ENCODE peak calls at places on chromosomes 5 and 9, in four cellular contexts. Y, A, X and I are unnamed samples. For H4K20me1, the result is how much of the 10 kb centered on the place peaks cover.

GRCh38 chr5:168480601-168481000 is 5.7 kb upstream of the RARS1 start:
- DNase-seq in A (no peak), Y (no peak), X (no peak), I (no peak)

GRCh38 chr5:113574417-113574816 is 60.9 kb downstream of the YTHDC2 start:
- DNase-seq in Y (no peak), A (no peak), X (no peak), I (peak)

GRCh38 chr9:16868706-16869105 is 1.8 kb downstream of the BNC2 start:
- DNase-seq in Y (no peak), X (no peak), A (no peak), I (peak)

GRCh38 chr5:8869932-8870331 is 675.9 kb downstream of the SEMA5A start:
- DNase-seq in Y (no peak), X (no peak), A (no peak), I (no peak)

GRCh38 chr5:67031689-67032088 is 164.9 kb downstream of the CD180 start:
- DNase-seq in X (no peak), A (no peak), Y (no peak), I (no peak)

GRCh38 chr9:111066427-111066826 is 28.2 kb upstream of the LPAR1 start:
- DNase-seq in Y (no peak), X (no peak), A (peak), I (no peak)

GRCh38 chr9:135983745-135984710 is 22.9 kb upstream of the UBAC1 start:
- DNase-seq in Y (no peak), X (no peak), A (no peak), I (no peak)

GRCh38 chr5:9288234-9288633 is 257.6 kb downstream of the SEMA5A start:
- DNase-seq in Y (no peak), A (no peak), X (peak), I (no peak)

GRCh38 chr5:125390316-125390715 is 643.9 kb upstream of the ZNF608 start:
- DNase-seq in Y (no peak), X (no peak), A (no peak), I (no peak)

GRCh38 chr9:107274953-107275422 is 8.1 kb upstream of the RAD23B start:
- DNase-seq in Y (peak), X (no peak), A (no peak), I (no peak)

GRCh38 chr5:119468286-119468685 is 16.0 kb downstream of the HSD17B4 start:
- DNase-seq in Y (no peak), A (no peak), X (no peak), I (no peak)

GRCh38 chr5:9263656-9264055 is 282.2 kb downstream of the SEMA5A start:
- DNase-seq in X (no peak), Y (no peak), A (no peak), I (no peak)

GRCh38 chr9:69121155-69122085 is 52.7 kb upstream of the TJP2 start:
- DNase-seq in Y (no peak), X (peak), A (peak), I (peak)

GRCh38 chr5:69378376-69378775 is 8.8 kb downstream of the RAD17 start:
- DNase-seq in A (no peak), X (no peak), Y (no peak), I (no peak)

GRCh38 chr9:119117409-119117808 is 251.8 kb downstream of the BRINP1 start:
- DNase-seq in X (no peak), Y (no peak), A (no peak), I (no peak)

GRCh38 chr9:18595597-18595996 is 121.6 kb downstream of the ADAMTSL1 start:
- DNase-seq in Y (no peak), A (no peak), X (no peak), I (no peak)

GRCh38 chr9:33320568-33321261 is 30.4 kb downstream of the NFX1 start:
- DNase-seq in A (no peak), Y (peak), X (no peak), I (peak)

GRCh38 chr5:36073595-36074216 is 7.0 kb upstream of the UGT3A2 start:
- DNase-seq in A (no peak), X (peak), Y (no peak), I (no peak)

GRCh38 chr5:31833710-31834109 is 194.8 kb downstream of the PDZD2 start:
- DNase-seq in Y (no peak), X (no peak), A (no peak), I (no peak)

GRCh38 chr5:53246042-53246836 is 136.7 kb upstream of the MOCS2 start:
- DNase-seq in A (no peak), X (no peak), Y (no peak), I (no peak)

GRCh38 chr5:14739538-14739937 is 75.0 kb downstream of the OTULIN start:
- DNase-seq in X (no peak), Y (no peak), A (no peak), I (peak)

GRCh38 chr5:173778784-173779304 is 109.3 kb upstream of the CPEB4 start:
- DNase-seq in Y (peak), X (no peak), A (no peak), I (no peak)

GRCh38 chr9:102124465-102124864 is 386.0 kb upstream of the GRIN3A start:
- DNase-seq in X (no peak), Y (no peak), A (no peak), I (no peak)

GRCh38 chr5:149940941-149941644 is 3.5 kb downstream of the PDE6A start:
- DNase-seq in A (no peak), Y (no peak), X (no peak), I (no peak)

GRCh38 chr5:38871790-38872551 is 26.2 kb downstream of the OSMR start:
- DNase-seq in Y (peak), X (no peak), A (no peak), I (peak)

GRCh38 chr9:113634597-113635515 is 171.3 kb downstream of the RGS3 start:
- DNase-seq in Y (no peak), X (no peak), A (no peak), I (no peak)

GRCh38 chr5:35598707-35599370 is 18.8 kb upstream of the SPEF2 start:
- DNase-seq in Y (no peak), X (peak), A (no peak), I (no peak)

GRCh38 chr5:55610518-55610917 is 75.8 kb upstream of the PLPP1 start:
- DNase-seq in X (no peak), A (no peak), Y (no peak), I (no peak)

GRCh38 chr9:88388886-88389617 is 808 bp downstream of the SPIN1 start:
- DNase-seq in Y (peak), X (peak), A (peak), I (peak)

GRCh38 chr5:93579561-93580386 is 1.2 kb downstream of the NR2F1-AS1 start:
- DNase-seq in X (peak), A (peak), Y (no peak), I (peak)

GRCh38 chr5:133934822-133935793 is 33.3 kb downstream of the C5orf15 start:
- DNase-seq in Y (no peak), X (no peak), A (no peak), I (no peak)

GRCh38 chr5:23139338-23140171 is 286.4 kb upstream of the CDH12 start:
- DNase-seq in X (peak), Y (no peak), A (peak), I (no peak)

GRCh38 chr9:3541206-3541605 is 15.4 kb upstream of the RFX3 start:
- DNase-seq in X (peak), A (no peak), Y (no peak), I (no peak)

GRCh38 chr9:98109052-98109451 is 10.0 kb downstream of the TRIM14 start:
- DNase-seq in X (no peak), A (no peak), Y (no peak), I (no peak)

GRCh38 chr5:138753794-138754698 is 821 bp downstream of the CTNNA1 start:
- DNase-seq in X (peak), A (peak), Y (peak), I (peak)

GRCh38 chr9:34437006-34437925 is 21.1 kb downstream of the FAM219A start:
- DNase-seq in A (peak), Y (peak), X (peak), I (peak)

GRCh38 chr5:67813879-67814539 is 401.5 kb upstream of the PIK3R1 start:
- DNase-seq in X (no peak), Y (no peak), A (no peak), I (no peak)

GRCh38 chr5:65611524-65611923 is 12.6 kb downstream of the TRIM23 start:
- DNase-seq in Y (peak), X (no peak), A (no peak), I (no peak)

GRCh38 chr9:6686396-6686795 is 40.9 kb upstream of the GLDC start:
- DNase-seq in Y (no peak), A (no peak), X (no peak), I (peak)
- TF ChIP-seq CTCF in Y (no peak), A (peak), X (peak), I (peak)

DNA sequence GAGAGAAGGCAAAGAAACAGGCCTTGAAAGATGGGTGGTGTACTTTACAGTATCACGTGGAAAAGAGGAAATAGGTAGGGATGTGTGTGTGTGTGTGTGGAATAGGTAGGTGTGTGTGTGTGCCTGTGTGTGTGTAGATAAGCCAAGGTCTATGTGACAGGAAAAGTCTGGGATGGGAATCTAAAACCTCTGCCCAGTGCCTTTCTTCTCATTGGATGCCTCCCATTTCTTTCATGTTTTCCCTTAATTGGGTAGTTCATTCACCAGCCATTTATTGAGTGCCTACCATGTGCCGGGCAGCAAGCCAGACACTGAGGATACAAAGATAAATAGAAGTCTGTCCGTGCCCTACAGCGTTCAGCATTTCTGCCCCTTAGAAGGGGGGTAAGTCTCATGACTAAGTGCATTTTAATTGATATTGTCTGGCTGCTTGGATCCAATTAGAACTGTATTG is 1.0 kb downstream of the URM1 start:
- DNase-seq in A (no peak), Y (no peak), X (no peak), I (peak)
- H3K4me3 ChIP-seq in A (peak), Y (peak), X (peak), I (peak)

DNA sequence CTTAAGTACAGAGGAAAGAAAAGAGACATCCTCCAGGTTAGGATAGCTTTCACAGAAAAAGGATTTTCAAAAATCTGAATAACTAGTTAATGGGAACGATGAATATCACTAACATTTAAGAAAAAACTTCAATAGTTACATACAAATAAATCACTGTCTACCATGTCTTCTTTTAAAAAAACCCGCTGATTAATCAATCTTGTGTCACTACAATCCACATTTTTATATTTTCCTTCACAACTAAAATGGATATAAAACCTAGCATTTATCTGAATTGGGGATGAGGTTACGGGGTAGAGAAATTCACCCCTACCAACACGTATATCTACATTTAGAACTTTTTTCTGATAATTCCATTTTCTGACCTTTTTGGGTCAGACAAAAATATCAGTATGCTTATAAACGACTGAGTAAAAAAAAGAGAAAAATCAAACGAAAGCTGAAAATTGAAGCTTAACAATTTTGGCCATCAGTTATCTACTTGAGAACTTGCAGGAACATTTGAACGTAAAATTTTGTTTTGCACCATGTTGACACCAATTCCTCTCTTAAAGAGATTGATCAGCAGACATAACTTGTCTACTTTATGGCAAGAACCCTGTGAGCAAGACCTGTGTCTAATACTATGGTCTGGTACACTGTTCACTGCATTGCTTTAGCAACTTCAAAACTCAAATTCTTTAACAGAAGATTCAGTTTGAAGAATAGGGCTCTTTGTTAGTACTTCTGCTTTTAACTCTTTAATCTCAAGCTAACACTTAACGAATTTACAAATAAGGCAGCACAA is 4.8 kb downstream of the NR3C1 start:
- DNase-seq in X (no peak), A (no peak), Y (no peak), I (peak)
- H4K20me1 ChIP-seq in X (under half), A (half or more), Y (under half), I (under half)

GRCh38 chr5:126494393-126494792 is 71.2 kb downstream of the GRAMD2B start:
- DNase-seq in Y (no peak), X (no peak), A (no peak), I (no peak)

GRCh38 chr5:126490167-126490937 is 67.1 kb downstream of the GRAMD2B start:
- DNase-seq in X (peak), A (no peak), Y (no peak), I (no peak)

GRCh38 chr5:126497506-126497905 is 74.3 kb downstream of the GRAMD2B start:
- DNase-seq in X (no peak), A (no peak), Y (no peak), I (no peak)

GRCh38 chr5:126488362-126489065 is 65.3 kb downstream of the GRAMD2B start:
- DNase-seq in X (peak), A (no peak), Y (no peak), I (no peak)

DNA sequence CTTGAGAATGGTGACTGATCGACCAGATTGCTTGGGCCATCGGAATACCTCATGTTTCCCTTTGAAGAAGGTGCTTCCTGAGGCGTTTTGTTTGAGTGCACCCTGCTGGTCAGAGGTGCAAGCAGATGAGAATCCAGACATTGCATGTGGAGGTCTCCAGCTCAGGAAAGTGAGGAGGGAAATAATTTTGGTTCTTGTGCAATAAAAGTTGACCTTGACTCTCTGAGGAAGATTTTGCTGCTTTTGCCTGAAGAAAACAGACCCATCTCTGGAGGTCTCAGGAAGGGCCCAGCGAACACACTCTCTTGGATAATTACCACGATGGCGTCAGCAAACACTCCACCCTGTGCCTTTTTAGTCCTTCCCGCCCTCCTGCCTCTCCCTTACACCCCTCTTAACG is 69.7 kb downstream of the GRAMD2B start:
- DNase-seq in A (no peak), Y (no peak), X (no peak), I (no peak)
- TF ChIP-seq CTCF in A (peak), Y (no peak), X (peak), I (peak)

DNA sequence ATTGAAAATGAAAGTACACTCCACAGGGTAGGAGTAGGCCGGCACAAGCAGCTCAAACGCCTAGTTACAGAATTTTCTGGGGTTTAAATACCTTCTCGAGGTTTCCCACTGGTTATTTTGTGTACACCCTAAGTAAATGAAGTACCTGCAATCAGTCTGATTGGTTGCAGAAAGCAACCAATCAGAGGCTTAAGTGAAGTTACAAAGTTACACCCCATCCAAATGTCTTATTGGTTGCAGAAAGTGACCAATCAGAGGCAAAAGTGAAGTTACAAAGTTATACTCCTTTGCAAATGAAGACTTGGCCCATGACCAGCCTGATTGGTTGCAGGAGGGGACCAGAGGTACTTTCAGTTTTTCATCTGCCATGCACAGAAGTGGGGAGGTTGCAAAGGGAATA is 33.2 kb upstream of the ERAP2 start:
- DNase-seq in Y (no peak), X (no peak), A (no peak), I (no peak)
- H3K4me3 ChIP-seq in Y (no peak), X (no peak), A (no peak), I (no peak)